ENCODE peak calls at places on chromosomes 16 and 17, in eight cellular contexts. Q is HepG2, X is HCT116, Y is K562, T is Panc1, U is upper lobe of left lung, K is GM23338, A is GM12878. V is an unnamed sample.

GRCh38 chr16:13139661-13140241 is 238.4 kb downstream of the SHISA9 start:
- ATAC-seq in Q (no peak), X (no peak), Y (no peak), T (no peak), U (no peak), K (no peak), A (no peak), V (no peak)

GRCh38 chr17:35807371-35808144 is 1.7 kb upstream of the TAF15 start:
- ATAC-seq in Q (no peak), X (no peak), Y (no peak), T (no peak), U (no peak), K (no peak), A (no peak), V (no peak)

GRCh38 chr17:78766743-78767294 is 15.3 kb downstream of the CYTH1 start:
- ATAC-seq in Q (no peak), X (no peak), Y (no peak), T (no peak), U (no peak), K (no peak), A (peak; percentile 44), V (no peak)

GRCh38 chr16:57513371-57514102 is 22.8 kb downstream of the CCDC102A start:
- ATAC-seq in Q (no peak), X (no peak), Y (no peak), T (no peak), U (peak; percentile 74), K (no peak), A (peak; percentile 14), V (no peak)

GRCh38 chr17:44069974-44070454 is 521 bp upstream of the G6PC3 start:
- ATAC-seq in Q (no peak), X (peak; percentile 3), Y (peak; percentile 10), T (no peak), U (no peak), K (peak; percentile 10), A (peak; percentile 3), V (no peak)

GRCh38 chr16:81755915-81756644 is 23.0 kb upstream of the PLCG2 start:
- ATAC-seq in Q (peak; percentile 13), X (no peak), Y (no peak), T (no peak), U (peak; percentile 19), K (no peak), A (no peak), V (peak; percentile 54)

GRCh38 chr17:2337811-2338657 is 733 bp downstream of the SGSM2 start:
- ATAC-seq in Q (peak; percentile 51), X (peak; percentile 71), Y (peak; percentile 44), T (peak; percentile 75), U (peak; percentile 41), K (peak; percentile 39), A (peak; percentile 49), V (peak; percentile 80)

GRCh38 chr17:73058022-73058421 is 34.5 kb downstream of the SLC39A11 start:
- ATAC-seq in Q (no peak), X (no peak), Y (no peak), T (no peak), U (no peak), K (no peak), A (no peak), V (no peak)

GRCh38 chr17:48238933-48239602 is 131.5 kb downstream of the SNX11 start:
- ATAC-seq in Q (no peak), X (no peak), Y (no peak), T (no peak), U (no peak), K (no peak), A (peak; percentile 15), V (no peak)

GRCh38 chr16:57530104-57530522 is 6.3 kb downstream of the CCDC102A start:
- ATAC-seq in Q (peak; percentile 50), X (peak; percentile 51), Y (peak; percentile 71), T (no peak), U (no peak), K (no peak), A (peak; percentile 85), V (peak; percentile 87)

GRCh38 chr17:8859029-8859803 is 8.3 kb downstream of the PIK3R6 start:
- ATAC-seq in Q (no peak), X (no peak), Y (no peak), T (no peak), U (no peak), K (no peak), A (peak; percentile 22), V (no peak)

GRCh38 chr17:76234354-76234679 is 6.0 kb downstream of the RNF157 start:
- ATAC-seq in Q (no peak), X (no peak), Y (peak; percentile 83), T (no peak), U (no peak), K (no peak), A (peak; percentile 95), V (no peak)

GRCh38 chr17:42598905-42599304 is 10.3 kb downstream of the RETREG3 start:
- ATAC-seq in Q (no peak), X (no peak), Y (no peak), T (no peak), U (no peak), K (no peak), A (no peak), V (no peak)

GRCh38 chr16:77043076-77043475 is 147.9 kb upstream of the MON1B start:
- ATAC-seq in Q (no peak), X (peak; percentile 54), Y (no peak), T (no peak), U (no peak), K (no peak), A (peak; percentile 40), V (no peak)

GRCh38 chr16:48936811-48937210 is 326.8 kb upstream of the N4BP1 start:
- ATAC-seq in Q (no peak), X (no peak), Y (no peak), T (no peak), U (no peak), K (no peak), A (no peak), V (no peak)

GRCh38 chr16:87843678-87844373 is 25.5 kb downstream of the SLC7A5 start:
- ATAC-seq in Q (no peak), X (no peak), Y (no peak), T (no peak), U (no peak), K (no peak), A (no peak), V (no peak)

GRCh38 chr16:75948441-75948840 is 222.2 kb upstream of the CPHXL start:
- ATAC-seq in Q (no peak), X (no peak), Y (no peak), T (no peak), U (no peak), K (no peak), A (no peak), V (no peak)
- TF ChIP-seq POLR2AphosphoS5 in Q (no peak), X (no peak), Y (no peak), T (no peak), U (no peak), K (no peak), A (no peak), V (no peak)

DNA sequence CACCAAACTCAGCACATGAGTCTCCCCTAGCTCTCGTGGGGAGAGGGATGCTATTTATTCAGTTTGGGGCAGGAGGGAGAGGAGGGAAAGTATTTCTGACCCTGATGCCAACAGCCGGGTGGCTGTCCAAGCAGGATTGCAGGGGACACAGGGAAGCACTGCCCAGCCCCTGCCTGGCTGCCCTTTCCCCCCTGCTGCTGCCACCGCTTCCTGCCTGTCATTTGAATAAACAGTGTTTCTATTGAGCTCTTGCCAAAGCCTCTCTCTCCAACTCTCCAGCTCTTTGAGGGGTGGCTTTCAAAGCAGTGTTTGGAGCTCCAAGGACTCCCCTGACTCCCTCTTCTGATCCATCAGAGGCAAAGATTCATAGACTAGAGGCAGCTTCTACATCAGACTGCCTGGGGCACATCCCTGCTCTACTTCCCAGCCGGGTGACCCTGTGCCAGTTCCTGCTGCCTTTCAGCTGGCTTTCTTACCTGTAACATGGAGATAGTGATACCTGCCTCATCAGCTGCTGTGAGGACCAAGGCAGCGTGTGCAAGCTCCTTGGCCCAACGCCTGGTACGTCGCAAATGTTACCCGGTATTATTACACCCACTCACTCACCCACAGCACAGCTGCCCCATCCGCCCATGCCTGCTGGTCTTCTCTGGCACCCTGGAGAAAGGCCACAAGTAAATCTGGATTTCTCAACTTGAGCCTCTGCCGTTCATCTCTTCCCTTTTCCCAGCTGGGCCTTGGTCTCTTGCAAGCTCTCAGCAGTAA is 9.5 kb downstream of the PROCA1 start:
- ATAC-seq in Q (peak; percentile 5), X (no peak), Y (no peak), T (no peak), U (no peak), K (no peak), A (no peak), V (no peak)
- TF ChIP-seq POLR2AphosphoS5 in Q (no peak), X (no peak), Y (no peak), T (no peak), U (no peak), K (no peak), A (no peak), V (no peak)

GRCh38 chr17:55420776-55421178 is 858 bp downstream of the MMD start:
- ATAC-seq in Q (peak; percentile 37), X (peak; percentile 6), Y (peak; percentile 51), T (peak; percentile 31), U (peak; percentile 56), K (peak; percentile 38), A (peak; percentile 43), V (no peak)

GRCh38 chr17:55417411-55418268 is 4.0 kb downstream of the MMD start:
- ATAC-seq in Q (no peak), X (no peak), Y (no peak), T (no peak), U (no peak), K (no peak), A (no peak), V (no peak)

GRCh38 chr17:55418369-55419268 is 3.0 kb downstream of the MMD start:
- ATAC-seq in Q (no peak), X (no peak), Y (no peak), T (no peak), U (no peak), K (no peak), A (no peak), V (no peak)

GRCh38 chr17:55421179-55421934 is at the start of gene MMD:
- ATAC-seq in Q (peak; percentile 73), X (peak; percentile 51), Y (peak; percentile 63), T (peak; percentile 66), U (peak; percentile 70), K (peak; percentile 54), A (peak; percentile 10), V (peak; percentile 11)

DNA sequence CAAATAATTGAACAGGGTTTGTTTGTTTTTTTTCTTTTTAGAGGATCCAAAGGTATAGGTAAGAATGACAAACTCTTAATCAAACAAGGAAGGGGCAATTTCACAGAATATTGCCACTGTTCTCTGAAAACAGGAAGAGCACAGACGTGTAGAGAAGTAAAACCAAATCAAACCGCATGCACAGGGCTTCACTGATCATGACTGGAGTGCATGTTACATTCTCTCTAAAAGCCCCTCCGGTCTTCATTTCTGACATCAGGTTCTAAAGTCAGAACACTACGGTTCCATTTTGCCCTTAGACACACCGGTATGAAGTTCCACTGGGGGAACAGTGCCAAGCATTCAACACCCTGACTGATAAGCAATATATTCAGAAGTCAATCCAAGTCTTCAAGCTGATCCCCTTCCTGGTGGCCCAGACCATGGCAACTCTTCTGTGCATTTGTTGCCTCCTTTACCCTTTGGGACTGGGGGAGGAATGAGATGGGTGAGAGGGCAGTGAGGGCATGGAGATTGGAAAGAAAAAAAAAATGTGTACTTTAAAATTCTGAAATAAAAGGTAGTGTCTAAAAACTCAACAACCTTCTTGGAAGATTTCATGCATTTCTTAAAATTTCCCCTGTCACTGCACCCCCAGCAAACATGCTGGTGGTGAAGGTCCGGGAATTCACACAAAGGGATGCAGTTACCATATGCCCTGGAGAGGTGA is 1.4 kb downstream of the MMD start:
- ATAC-seq in Q (no peak), X (no peak), Y (no peak), T (no peak), U (no peak), K (no peak), A (peak; percentile 59), V (no peak)
- TF ChIP-seq POLR2AphosphoS5 in Q (no peak), X (no peak), Y (no peak), T (no peak), U (no peak), K (no peak), A (peak; percentile 88), V (no peak)

GRCh38 chr16:50210266-50211038 is 55.9 kb upstream of the ADCY7 start:
- ATAC-seq in Q (peak; percentile 98), X (peak; percentile 95), Y (peak; percentile 100), T (peak; percentile 92), U (peak; percentile 88), K (peak; percentile 98), A (peak; percentile 100), V (peak; percentile 87)
- TF ChIP-seq POLR2AphosphoS5 in Q (no peak), X (no peak), Y (no peak), T (no peak), U (no peak), K (no peak), A (no peak), V (peak; percentile 53)

V was measured in gastroesophageal sphincter.